ENCODE peak calls at places on chromosomes 5 and 9, in nine cellular contexts. One of them, this sample, is unnamed.

GRCh38 chr9:37001461-37001860 is 32.6 kb downstream of the PAX5 start:
- DNase-seq in prostate gland: no peak
- DNase-seq in coronary artery: no peak
- DNase-seq in AG09319: no peak
- DNase-seq in progenitor cell of endocrine pancreas: no peak
- DNase-seq in fibroblast of pulmonary artery: no peak
- DNase-seq in endothelial cell: no peak
- DNase-seq in breast epithelium: no peak
- DNase-seq in fibroblast of villous mesenchyme: no peak
- DNase-seq in this sample: no peak

GRCh38 chr5:65126192-65126591 is 355.5 kb downstream of the ADAMTS6 start:
- DNase-seq in prostate gland: no peak
- DNase-seq in breast epithelium: no peak
- DNase-seq in endothelial cell: no peak
- DNase-seq in fibroblast of pulmonary artery: peak
- DNase-seq in coronary artery: no peak
- DNase-seq in AG09319: no peak
- DNase-seq in progenitor cell of endocrine pancreas: no peak
- DNase-seq in fibroblast of villous mesenchyme: peak
- DNase-seq in this sample: no peak

GRCh38 chr5:109413463-109413862 is 3.7 kb upstream of the PJA2 start:
- DNase-seq in coronary artery: no peak
- DNase-seq in breast epithelium: no peak
- DNase-seq in fibroblast of villous mesenchyme: peak
- DNase-seq in endothelial cell: no peak
- DNase-seq in progenitor cell of endocrine pancreas: no peak
- DNase-seq in fibroblast of pulmonary artery: peak
- DNase-seq in prostate gland: no peak
- DNase-seq in AG09319: no peak
- DNase-seq in this sample: no peak

GRCh38 chr5:43839218-43839617 is 236.2 kb downstream of the NNT start:
- DNase-seq in AG09319: peak
- DNase-seq in breast epithelium: no peak
- DNase-seq in progenitor cell of endocrine pancreas: no peak
- DNase-seq in fibroblast of pulmonary artery: peak
- DNase-seq in endothelial cell: no peak
- DNase-seq in prostate gland: no peak
- DNase-seq in fibroblast of villous mesenchyme: peak
- DNase-seq in coronary artery: no peak
- DNase-seq in this sample: no peak

GRCh38 chr9:115194216-115194615 is 76.3 kb upstream of the TNC start:
- DNase-seq in fibroblast of pulmonary artery: no peak
- DNase-seq in fibroblast of villous mesenchyme: no peak
- DNase-seq in breast epithelium: no peak
- DNase-seq in coronary artery: no peak
- DNase-seq in prostate gland: no peak
- DNase-seq in endothelial cell: no peak
- DNase-seq in progenitor cell of endocrine pancreas: no peak
- DNase-seq in AG09319: no peak
- DNase-seq in this sample: no peak

GRCh38 chr9:121227867-121228266 is 26.2 kb upstream of the RAB14 start:
- DNase-seq in endothelial cell: no peak
- DNase-seq in fibroblast of villous mesenchyme: no peak
- DNase-seq in progenitor cell of endocrine pancreas: no peak
- DNase-seq in fibroblast of pulmonary artery: no peak
- DNase-seq in coronary artery: no peak
- DNase-seq in AG09319: no peak
- DNase-seq in breast epithelium: no peak
- DNase-seq in prostate gland: no peak
- DNase-seq in this sample: no peak

GRCh38 chr9:132486706-132487350 is 76.8 kb downstream of the CFAP77 start:
- DNase-seq in progenitor cell of endocrine pancreas: no peak
- DNase-seq in prostate gland: no peak
- DNase-seq in coronary artery: no peak
- DNase-seq in endothelial cell: no peak
- DNase-seq in fibroblast of pulmonary artery: no peak
- DNase-seq in AG09319: no peak
- DNase-seq in fibroblast of villous mesenchyme: no peak
- DNase-seq in breast epithelium: no peak
- DNase-seq in this sample: peak

GRCh38 chr5:33065146-33065545 is 354.0 kb downstream of the NPR3 start:
- DNase-seq in endothelial cell: no peak
- DNase-seq in fibroblast of villous mesenchyme: no peak
- DNase-seq in prostate gland: no peak
- DNase-seq in AG09319: no peak
- DNase-seq in progenitor cell of endocrine pancreas: no peak
- DNase-seq in breast epithelium: no peak
- DNase-seq in coronary artery: no peak
- DNase-seq in fibroblast of pulmonary artery: no peak
- DNase-seq in this sample: no peak

GRCh38 chr9:99660191-99660636 is 161.5 kb upstream of the NR4A3 start:
- DNase-seq in AG09319: no peak
- DNase-seq in endothelial cell: no peak
- DNase-seq in fibroblast of villous mesenchyme: no peak
- DNase-seq in fibroblast of pulmonary artery: no peak
- DNase-seq in coronary artery: no peak
- DNase-seq in progenitor cell of endocrine pancreas: no peak
- DNase-seq in prostate gland: no peak
- DNase-seq in breast epithelium: no peak
- DNase-seq in this sample: no peak

GRCh38 chr5:43973318-43973717 is 370.3 kb downstream of the NNT start:
- DNase-seq in progenitor cell of endocrine pancreas: no peak
- DNase-seq in prostate gland: no peak
- DNase-seq in fibroblast of villous mesenchyme: peak
- DNase-seq in coronary artery: no peak
- DNase-seq in AG09319: no peak
- DNase-seq in endothelial cell: no peak
- DNase-seq in fibroblast of pulmonary artery: peak
- DNase-seq in breast epithelium: no peak
- DNase-seq in this sample: no peak

GRCh38 chr5:134245101-134245604 is 19.3 kb upstream of the PPP2CA start:
- DNase-seq in fibroblast of villous mesenchyme: peak
- DNase-seq in progenitor cell of endocrine pancreas: no peak
- DNase-seq in breast epithelium: no peak
- DNase-seq in coronary artery: no peak
- DNase-seq in prostate gland: no peak
- DNase-seq in fibroblast of pulmonary artery: peak
- DNase-seq in AG09319: no peak
- DNase-seq in endothelial cell: no peak
- DNase-seq in this sample: no peak

GRCh38 chr9:76177924-76178323 is 216.3 kb downstream of the RFK start:
- DNase-seq in coronary artery: no peak
- DNase-seq in fibroblast of pulmonary artery: no peak
- DNase-seq in endothelial cell: no peak
- DNase-seq in fibroblast of villous mesenchyme: no peak
- DNase-seq in prostate gland: no peak
- DNase-seq in progenitor cell of endocrine pancreas: no peak
- DNase-seq in AG09319: no peak
- DNase-seq in breast epithelium: no peak
- DNase-seq in this sample: no peak
- TF ChIP-seq CTCF in coronary artery: no peak
- TF ChIP-seq CTCF in fibroblast of pulmonary artery: no peak
- TF ChIP-seq CTCF in endothelial cell: no peak
- TF ChIP-seq CTCF in fibroblast of villous mesenchyme: no peak
- TF ChIP-seq CTCF in prostate gland: no peak
- TF ChIP-seq CTCF in progenitor cell of endocrine pancreas: no peak
- TF ChIP-seq CTCF in AG09319: no peak
- TF ChIP-seq CTCF in breast epithelium: no peak
- TF ChIP-seq CTCF in this sample: no peak

GRCh38 chr9:12697719-12698118 is 4.5 kb downstream of the TYRP1 start:
- DNase-seq in fibroblast of pulmonary artery: peak
- DNase-seq in prostate gland: no peak
- DNase-seq in breast epithelium: no peak
- DNase-seq in progenitor cell of endocrine pancreas: no peak
- DNase-seq in fibroblast of villous mesenchyme: peak
- DNase-seq in endothelial cell: no peak
- DNase-seq in coronary artery: no peak
- DNase-seq in AG09319: no peak
- DNase-seq in this sample: no peak

GRCh38 chr9:12698293-12698692 is 5.1 kb downstream of the TYRP1 start:
- DNase-seq in endothelial cell: no peak
- DNase-seq in progenitor cell of endocrine pancreas: no peak
- DNase-seq in coronary artery: no peak
- DNase-seq in prostate gland: no peak
- DNase-seq in AG09319: peak
- DNase-seq in breast epithelium: no peak
- DNase-seq in fibroblast of villous mesenchyme: peak
- DNase-seq in fibroblast of pulmonary artery: peak
- DNase-seq in this sample: no peak

GRCh38 chr9:12696931-12697622 is 3.9 kb downstream of the TYRP1 start:
- DNase-seq in AG09319: no peak
- DNase-seq in fibroblast of villous mesenchyme: peak
- DNase-seq in endothelial cell: no peak
- DNase-seq in breast epithelium: no peak
- DNase-seq in prostate gland: no peak
- DNase-seq in progenitor cell of endocrine pancreas: no peak
- DNase-seq in coronary artery: no peak
- DNase-seq in fibroblast of pulmonary artery: no peak
- DNase-seq in this sample: no peak

GRCh38 chr9:12699529-12699928 is 6.3 kb downstream of the TYRP1 start:
- DNase-seq in fibroblast of villous mesenchyme: peak
- DNase-seq in coronary artery: no peak
- DNase-seq in AG09319: no peak
- DNase-seq in breast epithelium: no peak
- DNase-seq in progenitor cell of endocrine pancreas: no peak
- DNase-seq in prostate gland: no peak
- DNase-seq in fibroblast of pulmonary artery: peak
- DNase-seq in endothelial cell: no peak
- DNase-seq in this sample: no peak

DNA sequence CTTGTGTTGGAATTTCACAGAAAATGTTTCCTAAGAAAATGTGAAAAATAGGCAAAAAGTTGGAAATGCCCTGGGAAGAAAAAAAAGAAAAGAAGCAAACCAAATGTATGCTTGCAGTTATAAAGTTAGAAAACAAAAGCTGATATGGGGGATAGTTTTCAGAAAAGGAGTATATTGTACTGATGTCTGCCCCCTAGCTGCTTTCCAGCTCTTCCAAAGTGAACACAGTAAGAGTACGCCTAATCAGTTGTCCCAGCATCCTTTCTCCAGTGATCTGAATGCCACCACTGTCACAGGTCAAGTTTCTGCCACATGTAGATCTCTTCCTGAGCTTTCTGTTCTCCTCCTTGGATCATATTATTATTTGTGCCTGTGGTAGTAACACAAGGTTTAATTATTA is 5.8 kb downstream of the TYRP1 start:
- DNase-seq in AG09319: no peak
- DNase-seq in prostate gland: no peak
- DNase-seq in fibroblast of villous mesenchyme: no peak
- DNase-seq in coronary artery: no peak
- DNase-seq in progenitor cell of endocrine pancreas: no peak
- DNase-seq in endothelial cell: no peak
- DNase-seq in breast epithelium: no peak
- DNase-seq in fibroblast of pulmonary artery: peak
- DNase-seq in this sample: no peak
- TF ChIP-seq CTCF in AG09319: peak
- TF ChIP-seq CTCF in prostate gland: no peak
- TF ChIP-seq CTCF in fibroblast of villous mesenchyme: peak
- TF ChIP-seq CTCF in coronary artery: no peak
- TF ChIP-seq CTCF in progenitor cell of endocrine pancreas: no peak
- TF ChIP-seq CTCF in endothelial cell: no peak
- TF ChIP-seq CTCF in breast epithelium: no peak
- TF ChIP-seq CTCF in fibroblast of pulmonary artery: peak
- TF ChIP-seq CTCF in this sample: no peak

GRCh38 chr9:104808030-104808614 is 44.2 kb downstream of the NIPSNAP3B start:
- DNase-seq in AG09319: no peak
- DNase-seq in prostate gland: no peak
- DNase-seq in fibroblast of pulmonary artery: peak
- DNase-seq in coronary artery: no peak
- DNase-seq in endothelial cell: no peak
- DNase-seq in progenitor cell of endocrine pancreas: no peak
- DNase-seq in fibroblast of villous mesenchyme: no peak
- DNase-seq in breast epithelium: no peak
- DNase-seq in this sample: no peak
- TF ChIP-seq CTCF in AG09319: peak
- TF ChIP-seq CTCF in prostate gland: no peak
- TF ChIP-seq CTCF in fibroblast of pulmonary artery: peak
- TF ChIP-seq CTCF in coronary artery: no peak
- TF ChIP-seq CTCF in endothelial cell: no peak
- TF ChIP-seq CTCF in progenitor cell of endocrine pancreas: peak
- TF ChIP-seq CTCF in fibroblast of villous mesenchyme: peak
- TF ChIP-seq CTCF in breast epithelium: no peak
- TF ChIP-seq CTCF in this sample: no peak

GRCh38 chr5:150293091-150293941 is 3.7 kb upstream of the CAMK2A start:
- DNase-seq in endothelial cell: no peak
- DNase-seq in AG09319: no peak
- DNase-seq in fibroblast of villous mesenchyme: no peak
- DNase-seq in breast epithelium: no peak
- DNase-seq in fibroblast of pulmonary artery: no peak
- DNase-seq in progenitor cell of endocrine pancreas: no peak
- DNase-seq in prostate gland: no peak
- DNase-seq in coronary artery: no peak
- DNase-seq in this sample: no peak
- TF ChIP-seq CTCF in endothelial cell: no peak
- TF ChIP-seq CTCF in AG09319: no peak
- TF ChIP-seq CTCF in fibroblast of villous mesenchyme: no peak
- TF ChIP-seq CTCF in breast epithelium: no peak
- TF ChIP-seq CTCF in fibroblast of pulmonary artery: no peak
- TF ChIP-seq CTCF in progenitor cell of endocrine pancreas: no peak
- TF ChIP-seq CTCF in prostate gland: no peak
- TF ChIP-seq CTCF in coronary artery: no peak
- TF ChIP-seq CTCF in this sample: no peak

GRCh38 chr9:72597606-72598005 is 76.2 kb downstream of the TMC1 start:
- DNase-seq in coronary artery: no peak
- DNase-seq in AG09319: no peak
- DNase-seq in prostate gland: no peak
- DNase-seq in breast epithelium: no peak
- DNase-seq in progenitor cell of endocrine pancreas: no peak
- DNase-seq in fibroblast of pulmonary artery: no peak
- DNase-seq in fibroblast of villous mesenchyme: peak
- DNase-seq in endothelial cell: no peak
- DNase-seq in this sample: no peak

GRCh38 chr9:72596451-72597180 is 75.2 kb downstream of the TMC1 start:
- DNase-seq in fibroblast of pulmonary artery: no peak
- DNase-seq in fibroblast of villous mesenchyme: peak
- DNase-seq in AG09319: no peak
- DNase-seq in breast epithelium: no peak
- DNase-seq in progenitor cell of endocrine pancreas: no peak
- DNase-seq in prostate gland: no peak
- DNase-seq in endothelial cell: no peak
- DNase-seq in coronary artery: no peak
- DNase-seq in this sample: no peak

GRCh38 chr9:72598639-72599038 is 77.2 kb downstream of the TMC1 start:
- DNase-seq in fibroblast of pulmonary artery: no peak
- DNase-seq in endothelial cell: no peak
- DNase-seq in breast epithelium: no peak
- DNase-seq in AG09319: no peak
- DNase-seq in progenitor cell of endocrine pancreas: no peak
- DNase-seq in coronary artery: no peak
- DNase-seq in fibroblast of villous mesenchyme: no peak
- DNase-seq in prostate gland: no peak
- DNase-seq in this sample: no peak

GRCh38 chr9:72599874-72600534 is 78.6 kb downstream of the TMC1 start:
- DNase-seq in AG09319: no peak
- DNase-seq in progenitor cell of endocrine pancreas: no peak
- DNase-seq in fibroblast of pulmonary artery: no peak
- DNase-seq in coronary artery: no peak
- DNase-seq in prostate gland: no peak
- DNase-seq in endothelial cell: no peak
- DNase-seq in breast epithelium: no peak
- DNase-seq in fibroblast of villous mesenchyme: no peak
- DNase-seq in this sample: no peak

DNA sequence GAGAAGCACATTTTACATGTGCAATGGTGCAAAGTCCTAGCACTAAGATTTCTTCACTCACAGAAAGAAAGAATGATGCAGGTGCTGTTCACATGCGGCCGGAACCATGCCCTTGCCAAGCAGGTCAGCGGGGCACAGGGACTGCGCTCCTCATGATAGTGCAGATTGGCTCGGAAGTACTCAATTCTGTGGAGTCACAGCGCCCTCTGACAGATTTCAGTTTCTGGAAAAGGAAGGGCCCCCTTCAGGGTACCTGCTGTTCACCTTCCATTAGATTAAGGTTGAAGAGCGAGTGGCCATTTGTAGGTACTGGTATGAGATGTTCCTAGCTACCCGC is 75.7 kb downstream of the TMC1 start:
- DNase-seq in breast epithelium: no peak
- DNase-seq in prostate gland: no peak
- DNase-seq in AG09319: no peak
- DNase-seq in fibroblast of villous mesenchyme: no peak
- DNase-seq in fibroblast of pulmonary artery: no peak
- DNase-seq in endothelial cell: no peak
- DNase-seq in coronary artery: no peak
- DNase-seq in progenitor cell of endocrine pancreas: no peak
- DNase-seq in this sample: no peak
- TF ChIP-seq CTCF in breast epithelium: no peak
- TF ChIP-seq CTCF in prostate gland: no peak
- TF ChIP-seq CTCF in AG09319: no peak
- TF ChIP-seq CTCF in fibroblast of villous mesenchyme: no peak
- TF ChIP-seq CTCF in fibroblast of pulmonary artery: no peak
- TF ChIP-seq CTCF in endothelial cell: no peak
- TF ChIP-seq CTCF in coronary artery: no peak
- TF ChIP-seq CTCF in progenitor cell of endocrine pancreas: no peak
- TF ChIP-seq CTCF in this sample: no peak

This sample was measured in natural killer cell.